ENCODE peak calls at places on chromosomes 6 and 20, in nine cellular contexts. K, P, Z, A, L, I, W, R and Q are unnamed samples.

GRCh38 chr20:34983089-34983820 is 27.6 kb downstream of the MYH7B start:
- DNase-seq in R (no peak), P (no peak), I (no peak), A (no peak), Z (no peak), L (no peak), K (no peak), W (no peak), Q (no peak)

GRCh38 chr6:16168858-16169257 is 40.0 kb downstream of the MYLIP start:
- DNase-seq in R (no peak), P (no peak), K (peak; percentile 56), L (no peak), Z (peak; percentile 45), W (peak; percentile 37), I (no peak), A (no peak), Q (no peak)

GRCh38 chr6:161411265-161411944 is 137.5 kb upstream of the AGPAT4 start:
- DNase-seq in Z (peak; percentile 44), I (no peak), W (no peak), K (peak; percentile 20), R (no peak), L (no peak), A (no peak), P (no peak), Q (no peak)

GRCh38 chr20:63409066-63409833 is 48.1 kb upstream of the CHRNA4 start:
- DNase-seq in I (no peak), R (no peak), L (no peak), W (no peak), K (no peak), Z (no peak), P (no peak), A (no peak), Q (no peak)

GRCh38 chr6:85250586-85251216 is 199.2 kb upstream of the NT5E start:
- DNase-seq in P (no peak), L (no peak), A (no peak), K (no peak), Z (peak; percentile 41), W (no peak), I (no peak), R (no peak), Q (peak; percentile 9)

GRCh38 chr6:163120223-163120622 is 294.3 kb upstream of the QKI start:
- DNase-seq in I (no peak), K (peak; percentile 3), L (no peak), W (no peak), Z (no peak), P (no peak), R (no peak), A (no peak), Q (no peak)

GRCh38 chr6:143522034-143522600 is 10.6 kb upstream of the FUCA2 start:
- DNase-seq in W (no peak), R (no peak), L (no peak), P (no peak), I (no peak), K (peak; percentile 61), Z (no peak), A (no peak), Q (no peak)

GRCh38 chr6:149055195-149055899 is 262.2 kb upstream of the TAB2 start:
- DNase-seq in Z (no peak), A (no peak), I (no peak), K (no peak), L (no peak), W (no peak), R (no peak), P (no peak), Q (no peak)

GRCh38 chr6:85483041-85483700 is 33.3 kb downstream of the NT5E start:
- DNase-seq in R (peak; percentile 76), L (peak; percentile 93), K (peak; percentile 85), A (peak; percentile 78), Z (peak; percentile 74), P (peak; percentile 78), I (peak; percentile 88), W (peak; percentile 71), Q (peak; percentile 79)

GRCh38 chr6:109491207-109491938 is 8.4 kb upstream of the ZBTB24 start:
- DNase-seq in Z (peak; percentile 26), L (no peak), W (peak; percentile 29), R (no peak), K (peak; percentile 62), I (no peak), A (no peak), P (no peak), Q (no peak)

GRCh38 chr6:42162812-42163211 is 10.4 kb upstream of the GUCA1A start:
- DNase-seq in Z (no peak), I (no peak), R (no peak), W (no peak), A (no peak), K (no peak), L (no peak), P (no peak), Q (no peak)

GRCh38 chr6:166382500-166382932 is 224 bp downstream of the MPC1 start:
- DNase-seq in K (no peak), A (no peak), Z (no peak), I (no peak), W (no peak), R (no peak), L (no peak), P (no peak), Q (no peak)

GRCh38 chr6:161569071-161569470 is 295.2 kb upstream of the AGPAT4 start:
- DNase-seq in P (no peak), R (no peak), Z (no peak), I (no peak), K (no peak), L (no peak), A (no peak), W (no peak), Q (no peak)

GRCh38 chr6:47064274-47064673 is 22.1 kb upstream of the ADGRF1 start:
- DNase-seq in Z (no peak), I (no peak), K (peak; percentile 88), P (no peak), W (no peak), A (no peak), L (no peak), R (no peak), Q (no peak)

GRCh38 chr20:34515484-34516037 is 661 bp upstream of the DYNLRB1 start:
- DNase-seq in K (peak; percentile 78), L (peak; percentile 89), I (peak; percentile 46), W (peak; percentile 47), A (peak; percentile 82), R (peak; percentile 77), Z (peak; percentile 19), P (no peak), Q (no peak)

GRCh38 chr6:169975701-169976100 is 224.3 kb downstream of the ERMARD start:
- DNase-seq in P (no peak), L (no peak), A (no peak), R (no peak), I (no peak), K (no peak), Z (no peak), W (no peak), Q (no peak)

GRCh38 chr6:169977434-169978265 is 226.2 kb downstream of the ERMARD start:
- DNase-seq in K (no peak), A (no peak), W (no peak), P (no peak), I (no peak), Z (no peak), L (no peak), R (no peak), Q (no peak)

GRCh38 chr6:169975286-169975685 is 223.9 kb downstream of the ERMARD start:
- DNase-seq in L (no peak), P (no peak), R (no peak), A (no peak), W (no peak), Z (no peak), I (no peak), K (no peak), Q (no peak)

GRCh38 chr6:169974663-169975062 is 223.2 kb downstream of the ERMARD start:
- DNase-seq in K (no peak), P (no peak), I (no peak), A (no peak), Z (no peak), W (no peak), R (no peak), L (no peak), Q (peak; percentile 3)

DNA sequence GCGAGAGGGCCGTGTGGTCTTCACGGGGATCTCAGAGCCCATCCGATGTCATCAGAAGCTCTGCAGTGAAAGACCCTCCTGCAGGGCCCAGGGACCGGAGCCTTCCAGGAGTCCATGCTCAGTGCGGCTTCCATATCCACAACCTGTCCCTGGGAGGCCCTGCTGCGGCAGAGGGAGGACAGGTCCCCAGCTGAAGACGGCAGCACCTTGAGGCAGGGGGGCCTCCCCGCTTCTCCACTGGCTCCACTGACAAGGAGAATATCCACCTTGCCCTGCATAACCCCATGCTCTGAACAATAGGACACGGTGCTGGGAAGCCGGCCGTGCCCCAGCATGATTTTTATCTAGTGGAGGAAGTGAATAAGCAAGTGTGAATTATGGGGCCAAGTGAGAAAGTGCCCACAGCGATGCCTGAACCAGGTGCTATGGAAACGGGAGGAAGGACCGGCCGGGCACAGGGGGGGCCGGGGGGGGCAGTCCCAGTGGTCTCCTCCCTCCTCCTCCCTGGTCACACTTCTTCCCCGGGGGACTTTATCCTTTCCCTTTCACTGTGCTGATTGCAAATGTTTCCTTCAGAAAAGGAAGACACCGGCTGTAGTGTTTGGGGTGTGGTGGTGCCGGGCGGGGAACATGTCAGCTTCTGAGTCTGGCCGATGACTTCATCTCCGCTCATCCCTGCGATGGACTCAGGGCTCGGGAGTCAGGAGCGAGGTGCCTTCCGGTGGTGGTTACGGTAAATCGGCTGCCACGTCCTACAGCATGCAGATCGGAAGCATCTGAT is 225.1 kb downstream of the ERMARD start:
- DNase-seq in A (peak; percentile 44), W (no peak), Z (peak; percentile 15), P (no peak), I (no peak), L (no peak), R (no peak), K (peak; percentile 48), Q (no peak)
- H3K9me3 ChIP-seq in A (no peaks in the 10 kb centered on the region), W (peaks cover 41% of the 10 kb centered on the region), Z (no peaks in the 10 kb centered on the region), P (peaks cover 4% of the 10 kb centered on the region), I (no peaks in the 10 kb centered on the region), L (no peaks in the 10 kb centered on the region), R (no peaks in the 10 kb centered on the region), K (no peaks in the 10 kb centered on the region), Q (no peaks in the 10 kb centered on the region)

DNA sequence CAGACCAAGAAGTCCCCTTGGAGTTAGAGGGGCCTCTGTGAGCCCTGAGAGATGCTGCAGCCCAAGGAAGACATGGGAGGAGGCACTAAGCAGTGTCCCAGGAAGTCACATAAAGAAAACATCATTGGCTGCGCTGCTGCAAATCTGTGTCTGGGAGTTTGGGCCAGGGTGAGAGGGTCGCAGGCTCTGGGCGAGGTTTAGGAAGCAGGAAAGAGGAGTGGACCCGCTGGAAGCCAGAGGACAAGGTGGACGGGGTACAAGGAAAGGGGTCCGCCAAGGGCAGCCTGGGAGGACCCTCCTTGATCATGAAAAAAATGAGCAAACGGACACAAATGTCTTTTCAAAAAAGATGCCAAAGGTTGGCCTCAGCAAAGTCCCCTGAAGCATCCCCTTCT is 15.5 kb upstream of the SERPINB1 start:
- DNase-seq in I (no peak), W (no peak), P (no peak), L (no peak), R (no peak), A (no peak), Z (no peak), K (no peak), Q (no peak)
- H3K4me1 ChIP-seq in I (no peaks in the 10 kb centered on the region), W (peaks cover 29% of the 10 kb centered on the region), P (peaks cover 49% of the 10 kb centered on the region), L (peaks cover 26% of the 10 kb centered on the region), R (peaks cover 30% of the 10 kb centered on the region), A (peaks cover 61% of the 10 kb centered on the region), Z (peaks cover 5% of the 10 kb centered on the region), K (peaks cover 36% of the 10 kb centered on the region), Q (peaks cover 18% of the 10 kb centered on the region)

GRCh38 chr20:38117205-38117604 is 47.9 kb downstream of the TGM2 start:
- DNase-seq in Z (no peak), R (no peak), L (no peak), P (no peak), W (no peak), A (no peak), K (no peak), I (no peak), Q (no peak)
- H3K27ac ChIP-seq in Z (peak overlapping the region; percentile 17), R (no peak overlapping the region), L (no peak overlapping the region), P (peak overlapping the region; percentile 50), W (no peak overlapping the region), A (no peak overlapping the region), K (peak overlapping the region; percentile 53), I (no peak overlapping the region), Q (no peak overlapping the region)

GRCh38 chr20:1353956-1354355 is 25.0 kb upstream of the SDCBP2 start:
- DNase-seq in Z (no peak), A (no peak), R (no peak), K (no peak), P (no peak), W (no peak), I (no peak), L (no peak), Q (no peak)
- H3K9me3 ChIP-seq in Z (no peaks in the 10 kb centered on the region), A (no peaks in the 10 kb centered on the region), R (no peaks in the 10 kb centered on the region), K (no peaks in the 10 kb centered on the region), P (no peaks in the 10 kb centered on the region), W (no peaks in the 10 kb centered on the region), I (no peaks in the 10 kb centered on the region), L (peaks cover 3% of the 10 kb centered on the region), Q (no peaks in the 10 kb centered on the region)